ENCODE peak calls at places on chromosomes 13 and 19, in five cellular contexts. A, P, B, H and N are unnamed samples.

GRCh38 chr19:46502891-46503290 is 7.2 kb upstream of the PNMA8B start:
- DNase-seq in A (no peak), P (no peak), B (no peak), H (no peak), N (no peak)

GRCh38 chr13:32178763-32179162 is 136.4 kb downstream of the ZAR1L start:
- DNase-seq in A (no peak), P (no peak), B (no peak), H (no peak), N (no peak)

GRCh38 chr13:23956106-23956505 is 58.8 kb upstream of the C1QTNF9B start:
- DNase-seq in A (no peak), P (no peak), B (peak), H (no peak), N (no peak)

GRCh38 chr13:79212064-79212619 is 193.9 kb downstream of the RBM26 start:
- DNase-seq in A (no peak), P (no peak), B (no peak), H (no peak), N (no peak)

GRCh38 chr13:32823597-32823996 is 192.6 kb upstream of the KL start:
- DNase-seq in A (no peak), P (no peak), B (no peak), H (no peak), N (no peak)

GRCh38 chr19:57903298-57904174 is 12.9 kb downstream of the ZNF417 start:
- DNase-seq in A (no peak), P (no peak), B (no peak), H (no peak), N (no peak)

GRCh38 chr19:38395381-38396127 is 7.1 kb downstream of the SPRED3 start:
- DNase-seq in A (no peak), P (no peak), B (no peak), H (no peak), N (no peak)

GRCh38 chr19:31408460-31409124 is 59.4 kb upstream of the TSHZ3 start:
- DNase-seq in A (no peak), P (peak), B (peak), H (peak), N (no peak)

GRCh38 chr19:10923503-10924076 is 4.8 kb downstream of the YIPF2 start:
- DNase-seq in A (no peak), P (no peak), B (no peak), H (no peak), N (no peak)

GRCh38 chr19:41225238-41226052 is 6.4 kb downstream of the AXL start:
- DNase-seq in A (no peak), P (peak), B (peak), H (peak), N (peak)

GRCh38 chr19:2312819-2313501 is 5.0 kb upstream of the LINGO3 start:
- DNase-seq in A (no peak), P (no peak), B (no peak), H (no peak), N (no peak)

GRCh38 chr13:99311137-99311536 is 3.9 kb upstream of the GPR183 start:
- DNase-seq in A (no peak), P (no peak), B (no peak), H (no peak), N (no peak)

GRCh38 chr13:31053098-31053497 is 108.6 kb downstream of the HSPH1 start:
- DNase-seq in A (no peak), P (no peak), B (peak), H (no peak), N (no peak)

GRCh38 chr13:82370306-82370705 is 1512.0 kb downstream of the SLITRK1 start:
- DNase-seq in A (no peak), P (no peak), B (no peak), H (no peak), N (no peak)

GRCh38 chr13:27961227-27962085 is 7.7 kb downstream of the CDX2 start:
- DNase-seq in A (no peak), P (no peak), B (no peak), H (no peak), N (no peak)

GRCh38 chr19:37933965-37934364 is 27.0 kb downstream of the SIPA1L3 start:
- DNase-seq in A (no peak), P (peak), B (peak), H (no peak), N (peak)

GRCh38 chr13:75360170-75360569 is 121.8 kb downstream of the TBC1D4 start:
- DNase-seq in A (no peak), P (no peak), B (no peak), H (no peak), N (no peak)

GRCh38 chr19:19402656-19403372 is 2.7 kb upstream of the GATAD2A start:
- DNase-seq in A (no peak), P (no peak), B (no peak), H (no peak), N (no peak)

GRCh38 chr19:14530505-14530904 is 1.1 kb downstream of the TECR start:
- DNase-seq in A (no peak), P (no peak), B (no peak), H (no peak), N (no peak)
- H3K4me3 ChIP-seq in A (peak), P (peak), B (peak), H (peak), N (peak)

GRCh38 chr19:634975-635652 is 1.8 kb upstream of the POLRMT start:
- DNase-seq in A (no peak), P (no peak), B (no peak), H (no peak), N (no peak)
- TF ChIP-seq CTCF in A (no peak), P (no peak), B (no peak), H (no peak), N (no peak)

DNA sequence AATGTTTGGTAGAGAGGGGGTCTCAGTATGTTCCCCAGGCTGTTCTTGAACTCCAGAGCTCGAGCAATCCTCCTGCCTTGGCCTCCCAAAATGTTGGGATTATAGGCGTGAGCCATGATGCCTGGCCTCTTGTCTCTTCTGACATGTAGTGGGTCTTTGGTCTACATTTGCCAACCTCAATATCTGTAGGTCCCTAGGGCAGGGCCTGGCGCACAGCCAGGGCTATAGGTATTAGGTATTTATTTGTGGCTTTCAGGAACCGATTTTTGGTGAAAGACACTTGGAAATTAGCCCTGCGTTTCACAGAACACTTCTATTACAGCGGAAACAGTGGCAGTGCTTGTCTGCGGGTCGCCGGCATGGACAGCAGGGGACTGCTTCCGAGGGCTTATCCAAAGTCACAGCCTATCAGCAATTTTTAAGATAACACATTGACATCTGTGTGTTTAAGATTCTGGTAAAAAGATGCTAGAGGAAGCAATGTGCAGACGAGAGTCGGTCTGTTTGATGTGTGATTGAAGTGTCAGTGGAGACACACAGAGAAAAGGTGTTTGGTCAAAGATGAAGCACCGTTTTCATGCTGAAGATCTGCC is 14.5 kb downstream of the ZNF536 start:
- DNase-seq in A (no peak), P (no peak), B (no peak), H (no peak), N (no peak)
- H3K4me3 ChIP-seq in A (no peak), P (no peak), B (no peak), H (no peak), N (no peak)

GRCh38 chr13:51731759-51732158 is 72.2 kb downstream of the DHRS12 start:
- DNase-seq in A (no peak), P (no peak), B (no peak), H (no peak), N (no peak)
- TF ChIP-seq CTCF in A (peak), P (peak), B (peak), H (peak), N (no peak)

GRCh38 chr13:67133476-67133875 is 96.7 kb downstream of the PCDH9 start:
- DNase-seq in A (no peak), P (no peak), B (no peak), H (no peak), N (no peak)

GRCh38 chr13:67137044-67137735 is 92.9 kb downstream of the PCDH9 start:
- DNase-seq in A (no peak), P (no peak), B (no peak), H (no peak), N (no peak)

GRCh38 chr13:67135356-67135755 is 94.8 kb downstream of the PCDH9 start:
- DNase-seq in A (no peak), P (no peak), B (no peak), H (no peak), N (no peak)

GRCh38 chr13:67136157-67136556 is 94.0 kb downstream of the PCDH9 start:
- DNase-seq in A (no peak), P (no peak), B (no peak), H (no peak), N (no peak)

DNA sequence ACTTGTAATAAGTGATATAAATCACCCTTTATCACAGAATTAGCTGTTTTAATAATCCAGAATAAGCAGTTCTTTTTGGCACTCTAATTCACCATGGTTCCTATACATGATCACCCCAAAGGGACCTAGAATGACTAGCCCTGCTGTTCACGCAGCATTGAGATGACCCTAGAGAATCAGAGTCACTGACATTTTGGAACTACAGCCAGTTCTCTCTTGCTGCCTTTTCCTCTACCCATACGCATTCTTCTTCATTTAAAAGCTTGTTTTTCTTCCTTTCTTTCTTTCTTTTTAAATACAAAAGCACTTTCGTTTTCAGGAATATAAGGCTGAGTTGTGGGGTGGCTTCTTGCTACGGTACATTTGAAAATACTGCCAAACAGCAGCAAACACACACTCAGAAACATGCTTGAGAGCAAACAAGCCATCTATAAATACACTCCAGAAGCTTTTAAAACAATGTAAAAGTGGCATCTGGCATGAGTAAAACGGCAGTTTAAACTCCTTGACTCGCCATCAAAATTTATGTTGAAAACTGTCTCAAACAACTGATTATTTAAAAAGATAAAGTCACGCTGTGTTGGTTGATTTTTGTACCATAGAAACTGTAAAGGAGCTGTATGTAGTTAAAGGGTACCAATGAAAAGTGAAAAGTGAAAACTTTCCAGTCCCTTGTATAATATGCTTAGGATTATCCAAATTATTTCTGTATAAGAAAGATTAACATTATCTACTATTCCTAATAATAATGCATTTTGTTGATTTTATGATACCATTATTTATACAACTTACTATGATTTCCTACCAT is 95.6 kb downstream of the PCDH9 start:
- DNase-seq in A (no peak), P (no peak), B (peak), H (no peak), N (no peak)
- H3K4me3 ChIP-seq in A (peak), P (peak), B (peak), H (no peak), N (peak)